ENCODE peak calls at places on chromosomes 7 and 10, in nine cellular contexts. T is gastrocnemius medialis, X is bronchial epithelial cell, C is heart right ventricle, M is OCI-LY7, E is left ventricle myocardium inferior, G is ovary, F is foreskin fibroblast, I is fibroblast of mammary gland. K is an unnamed sample.
A peak's percentile ranks its signal among the peaks of the same experiment; 100 is the strongest.

GRCh38 chr7:129610709-129611245 is 743 bp upstream of the NRF1 start:
- DNase-seq in E (no peak), F (peak; percentile 20), T (no peak), I (no peak), G (no peak), C (no peak), X (no peak), M (no peak), K (no peak)

GRCh38 chr7:84912993-84913635 is 273.7 kb downstream of the SEMA3D start:
- DNase-seq in T (no peak), X (peak; percentile 43), M (no peak), F (no peak), I (peak; percentile 8), G (no peak), E (no peak), C (no peak), K (no peak)

GRCh38 chr7:46603780-46604725 is 683.0 kb upstream of the IGFBP3 start:
- DNase-seq in E (peak; percentile 94), T (peak; percentile 93), F (peak; percentile 92), M (no peak), I (peak; percentile 93), C (peak; percentile 87), G (peak; percentile 62), X (peak; percentile 30), K (no peak)

GRCh38 chr7:49389866-49390265 is 383.6 kb upstream of the VWC2 start:
- DNase-seq in T (no peak), F (no peak), I (no peak), X (no peak), M (no peak), E (no peak), G (no peak), C (no peak), K (no peak)

GRCh38 chr10:119754936-119755335 is 29.1 kb downstream of the INPP5F start:
- DNase-seq in G (no peak), T (no peak), I (no peak), C (no peak), X (no peak), F (peak; percentile 13), M (no peak), E (no peak), K (no peak)

GRCh38 chr10:31242902-31243301 is 76.1 kb upstream of the ZEB1 start:
- DNase-seq in I (peak; percentile 100), T (no peak), G (no peak), F (peak; percentile 99), C (no peak), X (peak; percentile 80), M (no peak), E (no peak), K (no peak)

GRCh38 chr7:136957391-136957790 is 88.9 kb downstream of the CHRM2 start:
- DNase-seq in T (no peak), F (peak; percentile 48), E (no peak), C (no peak), X (no peak), M (no peak), I (peak; percentile 32), G (no peak), K (no peak)

GRCh38 chr7:107045980-107046379 is 1.5 kb downstream of the PRKAR2B start:
- DNase-seq in I (no peak), G (no peak), M (peak; percentile 29), X (no peak), T (no peak), F (peak; percentile 71), C (no peak), E (no peak), K (no peak)

GRCh38 chr10:17795807-17796596 is 13.1 kb upstream of the MRC1 start:
- DNase-seq in T (no peak), I (no peak), M (no peak), X (no peak), C (no peak), G (no peak), E (no peak), F (no peak), K (no peak)

GRCh38 chr10:35643151-35643975 is 1.3 kb upstream of the FZD8 start:
- DNase-seq in F (peak; percentile 76), T (peak; percentile 45), I (peak; percentile 41), X (peak; percentile 15), G (peak; percentile 80), E (peak; percentile 81), M (no peak), C (peak; percentile 83), K (peak; percentile 65)

GRCh38 chr10:106864031-106864430 is 300.5 kb downstream of the SORCS1 start:
- DNase-seq in M (no peak), I (no peak), E (no peak), T (no peak), X (no peak), G (no peak), C (no peak), F (no peak), K (no peak)

GRCh38 chr10:59626523-59626869 is 83.2 kb downstream of the SLC16A9 start:
- DNase-seq in C (no peak), M (no peak), X (no peak), G (no peak), T (no peak), I (no peak), E (no peak), F (no peak), K (no peak)

GRCh38 chr7:74334026-74334425 is 44.8 kb downstream of the CLIP2 start:
- DNase-seq in M (no peak), F (peak; percentile 44), T (no peak), G (no peak), C (no peak), E (no peak), X (peak; percentile 77), I (peak; percentile 81), K (no peak)

GRCh38 chr7:5574770-5575269 is 151.2 kb upstream of the TNRC18 start:
- DNase-seq in E (no peak), M (no peak), T (no peak), X (no peak), I (no peak), F (no peak), C (peak; percentile 73), G (no peak), K (peak; percentile 52)

GRCh38 chr7:130930260-130930659 is 196.3 kb upstream of the KLF14 start:
- DNase-seq in I (peak; percentile 66), E (no peak), X (peak; percentile 98), M (no peak), G (no peak), C (no peak), T (no peak), F (no peak), K (no peak)

GRCh38 chr10:112672706-112673105 is 225.7 kb downstream of the VTI1A start:
- DNase-seq in F (no peak), C (no peak), T (no peak), G (no peak), E (no peak), I (no peak), M (no peak), X (no peak), K (no peak)

GRCh38 chr10:86648706-86649426 is 5.5 kb upstream of the OPN4 start:
- DNase-seq in E (peak; percentile 54), M (no peak), F (peak; percentile 90), T (no peak), I (peak; percentile 88), C (no peak), G (peak; percentile 87), X (peak; percentile 70), K (no peak)

GRCh38 chr10:11975795-11976194 is 66.8 kb downstream of the UPF2 start:
- DNase-seq in T (no peak), C (no peak), G (no peak), X (peak; percentile 78), M (no peak), F (no peak), I (no peak), E (no peak), K (no peak)
- TF ChIP-seq CTCF in T (no peak), C (no peak), G (no peak), X (no peak), M (no peak), F (no peak), I (no peak), E (no peak), K (no peak)

GRCh38 chr7:144513332-144513731 is 109.8 kb upstream of the NOBOX start:
- DNase-seq in G (no peak), I (peak; percentile 28), C (no peak), M (no peak), E (no peak), X (peak; percentile 27), T (no peak), F (no peak), K (no peak)
- TF ChIP-seq CTCF in G (no peak), I (peak; percentile 36), C (peak; percentile 66), M (no peak), E (peak; percentile 61), X (peak; percentile 18), T (no peak), F (no peak), K (peak; percentile 34)

DNA sequence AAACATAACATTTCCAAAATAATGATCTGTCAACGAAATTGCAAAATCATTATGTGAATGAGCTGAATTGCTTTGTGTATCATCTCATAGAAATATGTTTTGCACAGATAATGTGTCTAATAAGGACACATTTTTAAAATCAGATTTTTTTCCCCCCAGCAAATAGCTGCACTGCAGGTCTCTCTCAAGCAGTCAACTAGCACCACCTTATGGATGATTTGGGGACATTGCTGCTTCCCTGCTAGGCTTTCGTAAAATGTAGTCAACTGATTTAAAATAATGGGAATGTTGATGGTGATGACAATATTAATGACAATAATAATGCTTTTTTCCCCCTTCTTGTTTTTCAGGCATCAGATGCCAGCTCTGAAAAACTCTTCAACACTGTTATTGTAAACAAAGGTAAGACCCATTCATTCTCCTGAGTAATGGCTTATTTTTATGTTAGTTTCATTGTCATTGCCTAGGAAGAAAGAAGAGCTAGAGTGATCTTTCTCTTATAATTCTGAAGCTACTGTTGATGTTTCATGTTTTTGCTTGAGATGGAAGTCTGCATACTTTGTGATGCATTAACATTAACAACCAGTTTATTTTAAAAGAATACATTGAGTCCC is 433.6 kb upstream of the GALNT17 start:
- DNase-seq in X (peak; percentile 66), G (no peak), M (peak; percentile 70), E (no peak), T (no peak), I (peak; percentile 76), F (peak; percentile 79), C (no peak), K (peak; percentile 27)
- TF ChIP-seq CTCF in X (peak; percentile 71), G (peak; percentile 54), M (peak; percentile 98), E (peak; percentile 94), T (peak; percentile 68), I (peak; percentile 92), F (peak; percentile 84), C (peak; percentile 96), K (peak; percentile 89)

GRCh38 chr10:131312261-131312801 is 810 bp upstream of the TCERG1L start:
- DNase-seq in T (no peak), G (peak; percentile 65), X (no peak), I (no peak), F (no peak), M (no peak), E (no peak), C (no peak), K (peak; percentile 87)

GRCh38 chr10:131310904-131311660 is 439 bp downstream of the TCERG1L start:
- DNase-seq in T (no peak), E (no peak), G (peak; percentile 35), M (no peak), I (no peak), X (no peak), F (no peak), C (no peak), K (peak; percentile 65)

GRCh38 chr10:131313377-131313776 is 1.9 kb upstream of the TCERG1L start:
- DNase-seq in T (no peak), E (no peak), G (no peak), I (no peak), C (no peak), F (no peak), M (no peak), X (no peak), K (no peak)

GRCh38 chr10:131311661-131312260 is at the start of gene TCERG1L:
- DNase-seq in I (no peak), F (no peak), G (peak; percentile 53), T (no peak), M (no peak), E (no peak), C (no peak), X (no peak), K (peak; percentile 76)

GRCh38 chr10:131310054-131310903 is 1.2 kb downstream of the TCERG1L start:
- DNase-seq in T (no peak), E (no peak), C (no peak), M (no peak), I (peak; percentile 1), X (no peak), G (no peak), F (peak; percentile 17), K (no peak)
- TF ChIP-seq CTCF in T (no peak), E (peak; percentile 14), C (no peak), M (peak; percentile 61), I (peak; percentile 27), X (no peak), G (no peak), F (no peak), K (peak; percentile 57)